ENCODE peak calls at places on chromosome 13, in six cellular contexts. One of them, this sample, is unnamed.

GRCh38 chr13:98595134-98595533 is 18.2 kb upstream of the STK24 start:
- DNase-seq in naive thymus-derived CD8-positive, alpha-beta T cell: no peak
- DNase-seq in GOT3: no peak
- DNase-seq in T-helper 17 cell: no peak
- DNase-seq in Peyer's patch: no peak
- DNase-seq in K562: no peak
- DNase-seq in this sample: no peak

GRCh38 chr13:86974251-86974994 is 696.7 kb upstream of the SLITRK5 start:
- DNase-seq in K562: no peak
- DNase-seq in naive thymus-derived CD8-positive, alpha-beta T cell: no peak
- DNase-seq in T-helper 17 cell: no peak
- DNase-seq in GOT3: no peak
- DNase-seq in Peyer's patch: no peak
- DNase-seq in this sample: no peak

GRCh38 chr13:77509221-77509620 is 26.3 kb upstream of the SCEL start:
- DNase-seq in T-helper 17 cell: no peak
- DNase-seq in K562: no peak
- DNase-seq in naive thymus-derived CD8-positive, alpha-beta T cell: no peak
- DNase-seq in Peyer's patch: no peak
- DNase-seq in GOT3: no peak
- DNase-seq in this sample: no peak

GRCh38 chr13:40969169-40969901 is 49.8 kb downstream of the ELF1 start:
- DNase-seq in K562: no peak
- DNase-seq in GOT3: no peak
- DNase-seq in naive thymus-derived CD8-positive, alpha-beta T cell: no peak
- DNase-seq in Peyer's patch: no peak
- DNase-seq in T-helper 17 cell: no peak
- DNase-seq in this sample: no peak

GRCh38 chr13:51804295-51805172 is 571 bp upstream of the DHRS12 start:
- DNase-seq in T-helper 17 cell: peak
- DNase-seq in K562: no peak
- DNase-seq in naive thymus-derived CD8-positive, alpha-beta T cell: peak
- DNase-seq in GOT3: no peak
- DNase-seq in Peyer's patch: peak
- DNase-seq in this sample: no peak

GRCh38 chr13:111123221-111123620 is 8.1 kb downstream of the ARHGEF7 start:
- DNase-seq in GOT3: no peak
- DNase-seq in T-helper 17 cell: no peak
- DNase-seq in K562: no peak
- DNase-seq in Peyer's patch: no peak
- DNase-seq in naive thymus-derived CD8-positive, alpha-beta T cell: no peak
- DNase-seq in this sample: no peak

GRCh38 chr13:39016087-39016486 is 21.8 kb downstream of the PROSER1 start:
- DNase-seq in naive thymus-derived CD8-positive, alpha-beta T cell: no peak
- DNase-seq in GOT3: no peak
- DNase-seq in T-helper 17 cell: no peak
- DNase-seq in Peyer's patch: no peak
- DNase-seq in K562: no peak
- DNase-seq in this sample: no peak

GRCh38 chr13:79171131-79172061 is 234.7 kb downstream of the RBM26 start:
- DNase-seq in GOT3: no peak
- DNase-seq in K562: no peak
- DNase-seq in T-helper 17 cell: no peak
- DNase-seq in Peyer's patch: no peak
- DNase-seq in naive thymus-derived CD8-positive, alpha-beta T cell: no peak
- DNase-seq in this sample: no peak

GRCh38 chr13:30874561-30874960 is 31.5 kb upstream of the MEDAG start:
- DNase-seq in T-helper 17 cell: no peak
- DNase-seq in Peyer's patch: no peak
- DNase-seq in naive thymus-derived CD8-positive, alpha-beta T cell: no peak
- DNase-seq in GOT3: no peak
- DNase-seq in K562: no peak
- DNase-seq in this sample: no peak

GRCh38 chr13:23681253-23681652 is 111.0 kb downstream of the TNFRSF19 start:
- DNase-seq in GOT3: no peak
- DNase-seq in K562: no peak
- DNase-seq in T-helper 17 cell: no peak
- DNase-seq in naive thymus-derived CD8-positive, alpha-beta T cell: no peak
- DNase-seq in Peyer's patch: no peak
- DNase-seq in this sample: no peak

GRCh38 chr13:113845723-113846638 is 17.9 kb downstream of the GAS6 start:
- DNase-seq in GOT3: no peak
- DNase-seq in Peyer's patch: peak
- DNase-seq in K562: no peak
- DNase-seq in naive thymus-derived CD8-positive, alpha-beta T cell: no peak
- DNase-seq in T-helper 17 cell: no peak
- DNase-seq in this sample: no peak